ENCODE peak calls at places on chromosome 18, in five cellular contexts. One of them, this sample, is unnamed.

GRCh38 chr18:45449761-45450227 is 165.5 kb upstream of the SLC14A2 start:
- DNase-seq in lung microvascular endothelial cell: no peak
- DNase-seq in ascending aorta: no peak
- DNase-seq in pons: peak; percentile 70
- DNase-seq in T-helper 9 cell: no peak
- DNase-seq in this sample: no peak

GRCh38 chr18:35585608-35586007 is 4.1 kb downstream of the GALNT1 start:
- DNase-seq in lung microvascular endothelial cell: no peak
- DNase-seq in ascending aorta: no peak
- DNase-seq in pons: no peak
- DNase-seq in T-helper 9 cell: no peak
- DNase-seq in this sample: no peak

GRCh38 chr18:59631583-59632181 is 65.5 kb downstream of the CCBE1 start:
- DNase-seq in lung microvascular endothelial cell: peak; percentile 69
- DNase-seq in ascending aorta: no peak
- DNase-seq in pons: peak; percentile 14
- DNase-seq in T-helper 9 cell: no peak
- DNase-seq in this sample: peak; percentile 11

GRCh38 chr18:74840492-74841167 is 243.0 kb downstream of the ZNF407 start:
- DNase-seq in lung microvascular endothelial cell: peak; percentile 91
- DNase-seq in ascending aorta: no peak
- DNase-seq in pons: no peak
- DNase-seq in T-helper 9 cell: no peak
- DNase-seq in this sample: no peak

GRCh38 chr18:73924836-73925235 is 222.8 kb downstream of the FBXO15 start:
- DNase-seq in lung microvascular endothelial cell: no peak
- DNase-seq in ascending aorta: no peak
- DNase-seq in pons: no peak
- DNase-seq in T-helper 9 cell: no peak
- DNase-seq in this sample: no peak

GRCh38 chr18:32530947-32531651 is 60.4 kb upstream of the GAREM1 start:
- DNase-seq in lung microvascular endothelial cell: peak; percentile 9
- DNase-seq in ascending aorta: no peak
- DNase-seq in pons: no peak
- DNase-seq in T-helper 9 cell: no peak
- DNase-seq in this sample: peak; percentile 29

GRCh38 chr18:80159713-80160636 is 50.9 kb downstream of the ADNP2 start:
- DNase-seq in lung microvascular endothelial cell: peak; percentile 50
- DNase-seq in ascending aorta: no peak
- DNase-seq in pons: no peak
- DNase-seq in T-helper 9 cell: peak; percentile 21
- DNase-seq in this sample: no peak

GRCh38 chr18:69874058-69874457 is 73.6 kb downstream of the CD226 start:
- DNase-seq in lung microvascular endothelial cell: no peak
- DNase-seq in ascending aorta: no peak
- DNase-seq in pons: no peak
- DNase-seq in T-helper 9 cell: no peak
- DNase-seq in this sample: no peak

GRCh38 chr18:76203552-76203951 is 291.5 kb downstream of the ZNF516 start:
- DNase-seq in lung microvascular endothelial cell: no peak
- DNase-seq in ascending aorta: no peak
- DNase-seq in pons: no peak
- DNase-seq in T-helper 9 cell: no peak
- DNase-seq in this sample: no peak

GRCh38 chr18:44852818-44853217 is 172.1 kb downstream of the SETBP1 start:
- DNase-seq in lung microvascular endothelial cell: no peak
- DNase-seq in ascending aorta: no peak
- DNase-seq in pons: no peak
- DNase-seq in T-helper 9 cell: no peak
- DNase-seq in this sample: no peak

GRCh38 chr18:46531472-46531871 is 125.5 kb downstream of the LOXHD1 start:
- DNase-seq in lung microvascular endothelial cell: no peak
- DNase-seq in ascending aorta: no peak
- DNase-seq in pons: no peak
- DNase-seq in T-helper 9 cell: no peak
- DNase-seq in this sample: no peak

GRCh38 chr18:46155652-46156051 is 51.5 kb downstream of the HAUS1 start:
- DNase-seq in lung microvascular endothelial cell: peak; percentile 43
- DNase-seq in ascending aorta: no peak
- DNase-seq in pons: no peak
- DNase-seq in T-helper 9 cell: peak; percentile 9
- DNase-seq in this sample: peak; percentile 31

GRCh38 chr18:55136864-55137263 is 177.6 kb upstream of the CCDC68 start:
- DNase-seq in lung microvascular endothelial cell: no peak
- DNase-seq in ascending aorta: no peak
- DNase-seq in pons: no peak
- DNase-seq in T-helper 9 cell: no peak
- DNase-seq in this sample: no peak

GRCh38 chr18:68152770-68153169 is 562.1 kb downstream of the TMX3 start:
- DNase-seq in lung microvascular endothelial cell: no peak
- DNase-seq in ascending aorta: no peak
- DNase-seq in pons: no peak
- DNase-seq in T-helper 9 cell: no peak
- DNase-seq in this sample: peak; percentile 8

GRCh38 chr18:50898908-50899307 is 20.0 kb downstream of the ME2 start:
- DNase-seq in lung microvascular endothelial cell: no peak
- DNase-seq in ascending aorta: no peak
- DNase-seq in pons: no peak
- DNase-seq in T-helper 9 cell: no peak
- DNase-seq in this sample: no peak

GRCh38 chr18:22346342-22346967 is 71.3 kb downstream of the CTAGE1 start:
- DNase-seq in lung microvascular endothelial cell: peak; percentile 93
- DNase-seq in ascending aorta: peak; percentile 88
- DNase-seq in pons: peak; percentile 39
- DNase-seq in T-helper 9 cell: no peak
- DNase-seq in this sample: peak; percentile 72